ENCODE peak calls at places on chromosomes 16 and 17, in ten cellular contexts. H, K, Q, A, T, M, W, S, P and U are unnamed samples.

GRCh38 chr17:752620-753219 is 656 bp upstream of the GEMIN4 start:
- DNase-seq in Q (peak; percentile 59), M (no peak), W (no peak), P (peak; percentile 15), H (no peak), T (no peak), A (no peak), K (peak; percentile 27), S (peak; percentile 73), U (peak; percentile 92)

GRCh38 chr17:45346255-45347015 is 29.6 kb upstream of the MAP3K14 start:
- DNase-seq in A (peak; percentile 15), S (peak; percentile 44), H (no peak), T (no peak), M (no peak), Q (peak; percentile 18), W (no peak), P (no peak), K (no peak), U (no peak)

GRCh38 chr17:82424001-82424862 is 5.8 kb upstream of the OGFOD3 start:
- DNase-seq in A (no peak), P (peak; percentile 52), W (peak; percentile 54), K (peak; percentile 79), H (peak; percentile 50), S (no peak), M (no peak), T (no peak), Q (peak; percentile 45), U (no peak)

GRCh38 chr17:10286324-10286723 is 86.5 kb downstream of the MYH13 start:
- DNase-seq in K (no peak), M (no peak), Q (peak; percentile 29), S (no peak), H (no peak), P (no peak), T (no peak), W (no peak), A (no peak), U (no peak)

GRCh38 chr17:30321314-30321713 is 12.5 kb downstream of the TMIGD1 start:
- DNase-seq in M (no peak), W (no peak), A (no peak), H (no peak), Q (no peak), P (no peak), S (no peak), T (no peak), K (no peak), U (no peak)

GRCh38 chr17:44910231-44911106 is 4.8 kb downstream of the GFAP start:
- DNase-seq in K (no peak), P (no peak), T (no peak), M (no peak), S (no peak), W (no peak), A (no peak), H (no peak), Q (no peak), U (no peak)

GRCh38 chr16:27285676-27286196 is 17.2 kb upstream of the NSMCE1 start:
- DNase-seq in K (no peak), T (no peak), M (peak; percentile 25), P (no peak), Q (no peak), S (no peak), W (no peak), H (no peak), A (peak; percentile 18), U (peak; percentile 70)

GRCh38 chr17:37848690-37849616 is 75.3 kb upstream of the TBC1D3K start:
- DNase-seq in K (peak; percentile 56), T (no peak), Q (peak; percentile 56), M (no peak), W (no peak), H (no peak), S (no peak), A (no peak), P (no peak), U (no peak)

GRCh38 chr17:8922451-8922850 is 43.1 kb downstream of the PIK3R5 start:
- DNase-seq in W (no peak), K (no peak), Q (peak; percentile 89), M (no peak), T (no peak), A (no peak), P (no peak), H (no peak), S (no peak), U (no peak)

GRCh38 chr17:50312311-50312710 is 33.6 kb upstream of the XYLT2 start:
- DNase-seq in M (no peak), W (no peak), A (no peak), T (no peak), K (no peak), H (no peak), P (no peak), Q (peak; percentile 47), S (no peak), U (no peak)

GRCh38 chr17:72393553-72393952 is 272.7 kb downstream of the SOX9 start:
- DNase-seq in M (no peak), A (no peak), T (no peak), S (no peak), Q (peak; percentile 84), K (no peak), P (no peak), W (no peak), H (no peak), U (no peak)

GRCh38 chr17:17906418-17907215 is 65.6 kb downstream of the TOM1L2 start:
- DNase-seq in T (no peak), A (no peak), P (no peak), M (no peak), S (no peak), W (no peak), K (no peak), H (no peak), Q (no peak), U (no peak)

GRCh38 chr16:15052747-15053476 is 3.0 kb downstream of the NTAN1 start:
- DNase-seq in T (no peak), K (no peak), Q (no peak), S (no peak), P (no peak), W (no peak), A (no peak), M (no peak), H (no peak), U (peak; percentile 31)

GRCh38 chr16:88442811-88443576 is 10.1 kb upstream of the ZFPM1 start:
- DNase-seq in Q (peak; percentile 50), T (peak; percentile 99), P (peak; percentile 71), H (peak; percentile 81), S (peak; percentile 85), K (peak; percentile 83), A (peak; percentile 57), W (peak; percentile 83), M (no peak), U (peak; percentile 80)

GRCh38 chr17:31216053-31216751 is 80.8 kb downstream of the OMG start:
- DNase-seq in H (no peak), Q (peak; percentile 78), M (no peak), S (no peak), A (no peak), K (no peak), W (no peak), T (no peak), P (no peak), U (no peak)

GRCh38 chr16:60792437-60792836 is 1243.8 kb downstream of the CDH8 start:
- DNase-seq in T (no peak), K (no peak), A (no peak), Q (no peak), M (no peak), S (no peak), W (no peak), H (no peak), P (no peak), U (no peak)

GRCh38 chr17:15456486-15456885 is 10.9 kb downstream of the CDRT4 start:
- DNase-seq in T (no peak), P (no peak), Q (no peak), A (no peak), M (no peak), H (no peak), K (no peak), S (no peak), W (no peak), U (peak; percentile 83)